ENCODE peak calls at places on chromosomes 4 and X, in ten cellular contexts. H is Peyer's patch, K is breast epithelium, N is stomach, G is K562, O is adrenal gland, X is spleen, T is right lobe of liver, Z is IMR-90, F is body of pancreas. L is an unnamed sample. For H3K4me1 and H3K9me3, the result is how much of the 10 kb centered on the place peaks cover.

GRCh38 chrX:15863944-15864491 is 9.4 kb upstream of the AP1S2 start:
- DNase-seq in T (no peak), Z (no peak), O (no peak), H (no peak), X (no peak), N (no peak), F (no peak), G (no peak), K (no peak), L (peak)

GRCh38 chr4:112947616-112948015 is 101.8 kb upstream of the ANK2 start:
- DNase-seq in K (no peak), F (no peak), Z (no peak), O (no peak), T (no peak), N (no peak), H (no peak), X (no peak), G (no peak), L (no peak)

GRCh38 chr4:81116571-81116970 is 86.1 kb downstream of the BMP3 start:
- DNase-seq in X (no peak), O (no peak), H (no peak), G (no peak), F (no peak), N (no peak), Z (no peak), T (no peak), K (no peak), L (no peak)

GRCh38 chrX:41452972-41453371 is 5.8 kb downstream of the NYX start:
- DNase-seq in Z (peak), O (no peak), G (no peak), N (no peak), F (no peak), K (no peak), T (no peak), X (peak), H (no peak), L (no peak)

GRCh38 chrX:47497274-47497673 is 14.3 kb upstream of the ZNF41 start:
- DNase-seq in F (no peak), K (no peak), X (no peak), O (no peak), N (no peak), T (no peak), G (no peak), H (no peak), Z (peak), L (no peak)

GRCh38 chrX:95505721-95506120 is 1178.9 kb upstream of the DIAPH2 start:
- DNase-seq in N (no peak), T (no peak), Z (no peak), O (no peak), K (no peak), F (no peak), G (no peak), X (no peak), H (no peak), L (no peak)

GRCh38 chr4:170420255-170420693 is 330.5 kb upstream of the AADAT start:
- DNase-seq in F (no peak), Z (peak), X (no peak), G (no peak), K (no peak), O (no peak), N (no peak), H (no peak), T (no peak), L (no peak)

GRCh38 chrX:153521034-153521433 is 3.6 kb downstream of the ATP2B3 start:
- DNase-seq in T (no peak), F (no peak), Z (peak), K (no peak), O (peak), X (no peak), H (no peak), N (peak), G (no peak), L (peak)

GRCh38 chr4:186808635-186809018 is 85.0 kb upstream of the FAT1 start:
- DNase-seq in K (no peak), O (no peak), H (no peak), Z (peak), N (no peak), G (no peak), T (peak), X (no peak), F (no peak), L (no peak)

DNA sequence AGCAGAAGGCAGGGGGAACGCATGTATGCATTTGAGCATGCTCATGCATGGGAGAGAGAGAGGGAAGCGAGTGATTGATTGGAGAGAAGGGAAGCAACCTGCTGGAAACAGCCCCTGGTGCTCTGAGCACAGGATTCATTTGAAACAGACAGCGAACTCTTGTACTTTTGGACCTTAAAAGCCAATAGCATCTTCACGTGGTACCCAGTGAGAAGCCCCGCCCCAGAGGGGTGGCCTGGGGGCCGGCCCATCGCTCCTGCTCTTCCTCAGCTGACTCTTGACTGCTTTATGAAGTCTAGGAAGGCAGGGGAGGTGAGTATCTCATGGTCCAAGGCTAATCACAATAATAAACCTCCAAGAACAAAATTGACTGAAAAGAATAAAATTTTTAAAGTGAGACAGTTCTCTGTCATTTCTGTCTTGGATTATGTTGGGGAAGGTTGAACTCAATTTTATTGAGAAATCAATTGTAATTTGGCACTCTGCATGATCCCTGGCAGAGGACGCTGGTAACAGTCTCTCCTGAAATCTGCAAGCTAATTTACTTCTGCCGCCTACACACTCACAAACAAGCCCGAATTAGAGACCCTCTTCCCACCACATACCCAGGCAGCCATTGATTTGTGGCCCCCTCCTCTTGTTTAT is 168.2 kb upstream of the PPARGC1A start:
- DNase-seq in T (peak), H (no peak), Z (no peak), G (no peak), N (no peak), X (no peak), F (no peak), O (no peak), K (no peak), L (no peak)
- H3K4me1 ChIP-seq in T (under half), H (under half), Z (under half), G (under half), N (under half), X (under half), F (under half), O (under half), K (under half), L (under half)

GRCh38 chrX:9396930-9397329 is 67.9 kb upstream of the TBL1X start:
- DNase-seq in G (no peak), T (no peak), Z (no peak), X (no peak), H (no peak), F (no peak), N (no peak), O (no peak), K (no peak), L (no peak)
- H3K9me3 ChIP-seq in G (under half), T (under half), Z (under half), X (under half), H (under half), F (under half), N (under half), O (under half), K (under half), L (under half)

DNA sequence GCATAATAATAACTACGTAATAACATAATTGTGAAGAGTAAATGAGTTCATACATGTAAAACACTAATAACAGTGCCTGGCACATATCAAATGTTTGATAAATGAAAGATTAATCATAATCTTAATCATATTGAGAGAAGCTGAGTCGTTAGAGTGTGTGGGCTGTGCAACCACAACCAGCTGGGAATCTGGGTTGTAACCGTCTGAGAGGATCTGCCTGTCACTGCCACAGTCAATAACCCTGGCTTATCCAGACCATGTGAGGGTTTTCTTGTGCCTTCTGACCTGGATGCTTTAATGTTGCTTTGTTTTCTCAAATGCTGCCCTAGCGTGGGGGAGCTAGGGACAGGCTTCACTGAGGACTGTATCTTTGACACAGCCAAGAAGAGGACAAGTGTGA is 73.9 kb downstream of the TRPC5 start:
- DNase-seq in K (no peak), T (no peak), H (no peak), F (no peak), Z (no peak), X (no peak), O (peak), N (no peak), G (no peak), L (no peak)
- TF ChIP-seq POLR2A in K (no peak), T (no peak), H (no peak), F (no peak), Z (no peak), X (no peak), O (no peak), N (no peak), G (no peak), L (no peak)

GRCh38 chr4:47771020-47771419 is 66.8 kb downstream of the CORIN start:
- DNase-seq in T (no peak), Z (no peak), K (no peak), N (no peak), H (no peak), O (no peak), G (no peak), F (no peak), X (no peak), L (no peak)
- H3K4me1 ChIP-seq in T (under half), Z (under half), K (under half), N (under half), H (under half), O (under half), G (under half), F (under half), X (under half), L (under half)

DNA sequence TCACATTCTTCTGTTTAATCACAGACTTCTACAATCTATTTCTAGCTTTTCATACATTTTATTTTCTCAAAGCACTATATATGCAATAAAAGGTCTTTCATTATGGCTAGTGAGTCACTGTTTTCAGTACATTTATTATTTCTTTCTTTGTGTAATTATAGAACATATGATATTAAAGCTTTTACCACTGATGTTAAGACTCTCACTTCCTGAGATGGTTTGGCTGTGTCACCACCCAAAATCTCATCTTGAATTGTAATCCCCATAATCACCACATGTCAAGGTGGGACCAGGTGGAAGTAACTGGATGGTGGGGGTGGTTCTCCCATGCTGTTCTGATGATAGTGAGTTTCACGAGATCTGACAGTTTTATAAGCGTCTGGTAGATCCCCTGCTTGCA is 41.9 kb downstream of the UBA6 start:
- DNase-seq in F (no peak), O (no peak), N (no peak), T (no peak), X (no peak), K (no peak), Z (no peak), G (no peak), H (no peak), L (no peak)
- H3K9me3 ChIP-seq in F (under half), O (under half), N (under half), T (under half), X (under half), K (under half), Z (under half), G (under half), H (under half), L (under half)

GRCh38 chrX:23786268-23786815 is 3.4 kb downstream of the SAT1 start:
- DNase-seq in G (no peak), T (no peak), Z (no peak), F (no peak), N (no peak), H (no peak), X (no peak), O (no peak), K (no peak), L (no peak)

GRCh38 chrX:23784487-23785301 is 1.7 kb downstream of the SAT1 start:
- DNase-seq in K (no peak), O (no peak), X (no peak), G (peak), Z (peak), T (no peak), H (no peak), N (no peak), F (no peak), L (peak)

GRCh38 chrX:23787745-23788118 is 4.8 kb downstream of the SAT1 start:
- DNase-seq in Z (no peak), H (no peak), K (no peak), O (no peak), X (no peak), T (no peak), F (no peak), N (no peak), G (no peak), L (no peak)

GRCh38 chrX:23783569-23784486 is 855 bp downstream of the SAT1 start:
- DNase-seq in O (no peak), N (no peak), H (no peak), G (no peak), X (no peak), K (no peak), Z (no peak), F (no peak), T (no peak), L (no peak)

GRCh38 chrX:23785564-23785963 is 2.6 kb downstream of the SAT1 start:
- DNase-seq in T (no peak), O (no peak), N (no peak), X (no peak), H (no peak), K (no peak), F (no peak), Z (no peak), G (no peak), L (no peak)
- TF ChIP-seq POLR2A in T (no peak), O (peak), N (no peak), X (no peak), H (no peak), K (no peak), F (no peak), Z (no peak), G (no peak), L (no peak)

GRCh38 chr4:30754021-30754420 is 33.9 kb downstream of the PCDH7 start:
- DNase-seq in F (no peak), T (no peak), K (no peak), Z (peak), G (no peak), N (no peak), X (no peak), O (no peak), H (no peak), L (no peak)

GRCh38 chr4:30756553-30756952 is 36.4 kb downstream of the PCDH7 start:
- DNase-seq in G (no peak), X (no peak), T (no peak), O (no peak), K (no peak), F (no peak), N (no peak), Z (no peak), H (no peak), L (no peak)

GRCh38 chr4:30755306-30755705 is 35.1 kb downstream of the PCDH7 start:
- DNase-seq in G (no peak), Z (no peak), N (no peak), F (no peak), H (no peak), K (no peak), X (no peak), T (no peak), O (no peak), L (no peak)

GRCh38 chr4:30757357-30757756 is 37.2 kb downstream of the PCDH7 start:
- DNase-seq in H (no peak), K (no peak), N (no peak), G (no peak), Z (peak), T (no peak), X (no peak), F (no peak), O (no peak), L (no peak)

GRCh38 chr4:30753316-30753715 is 33.1 kb downstream of the PCDH7 start:
- DNase-seq in G (no peak), N (no peak), F (no peak), X (no peak), H (no peak), K (no peak), Z (peak), O (no peak), T (no peak), L (no peak)
- H3K4me1 ChIP-seq in G (under half), N (under half), F (under half), X (under half), H (under half), K (under half), Z (under half), O (under half), T (under half), L (under half)

GRCh38 chrX:2150722-2151121 is 350.1 kb downstream of the DHRSX start:
- DNase-seq in K (no peak), O (no peak), H (no peak), Z (no peak), F (no peak), N (no peak), G (no peak), T (no peak), X (no peak), L (no peak)
- H3K9me3 ChIP-seq in K (under half), O (under half), H (under half), Z (under half), F (under half), N (half or more), G (under half), T (under half), X (half or more), L (under half)

DNA sequence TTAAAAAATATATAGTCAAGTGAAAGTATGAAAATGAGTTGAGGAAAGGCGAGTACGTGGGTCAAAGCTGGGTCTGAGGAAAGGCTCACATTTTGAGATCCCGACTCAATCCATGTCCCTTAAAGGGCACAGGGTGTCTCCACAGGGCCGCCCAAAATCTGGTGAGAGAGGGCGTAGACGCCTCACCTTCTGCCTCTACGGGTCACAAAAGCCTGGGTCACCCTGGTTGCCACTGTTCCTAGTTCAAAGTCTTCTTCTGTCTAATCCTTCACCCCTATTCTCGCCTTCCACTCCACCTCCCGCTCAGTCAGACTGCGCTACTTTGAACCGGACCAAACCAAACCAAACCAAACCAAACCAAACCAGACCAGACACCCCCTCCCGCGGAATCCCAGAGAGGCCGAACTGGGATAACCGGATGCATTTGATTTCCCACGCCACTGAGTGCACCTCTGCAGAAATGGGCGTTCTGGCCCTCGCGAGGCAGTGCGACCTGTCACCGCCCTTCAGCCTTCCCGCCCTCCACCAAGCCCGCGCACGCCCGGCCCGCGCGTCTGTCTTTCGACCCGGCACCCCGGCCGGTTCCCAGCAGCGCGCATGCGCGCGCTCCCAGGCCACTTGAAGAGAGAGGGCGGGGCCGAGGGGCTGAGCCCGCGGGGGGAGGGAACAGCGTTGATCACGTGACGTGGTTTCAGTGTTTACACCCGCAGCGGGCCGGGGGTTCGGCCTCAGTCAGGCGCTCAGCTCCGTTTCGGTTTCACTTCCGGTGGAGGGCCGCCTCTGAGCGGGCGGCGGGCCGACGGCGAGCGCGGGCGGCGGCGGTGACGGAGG is at the start of gene FMR1:
- DNase-seq in G (peak), Z (peak), F (peak), N (peak), X (peak), H (peak), T (peak), O (peak), K (peak), L (peak)
- TF ChIP-seq POLR2A in G (no peak), Z (peak), F (peak), N (no peak), X (no peak), H (no peak), T (peak), O (peak), K (peak), L (peak)

DNA sequence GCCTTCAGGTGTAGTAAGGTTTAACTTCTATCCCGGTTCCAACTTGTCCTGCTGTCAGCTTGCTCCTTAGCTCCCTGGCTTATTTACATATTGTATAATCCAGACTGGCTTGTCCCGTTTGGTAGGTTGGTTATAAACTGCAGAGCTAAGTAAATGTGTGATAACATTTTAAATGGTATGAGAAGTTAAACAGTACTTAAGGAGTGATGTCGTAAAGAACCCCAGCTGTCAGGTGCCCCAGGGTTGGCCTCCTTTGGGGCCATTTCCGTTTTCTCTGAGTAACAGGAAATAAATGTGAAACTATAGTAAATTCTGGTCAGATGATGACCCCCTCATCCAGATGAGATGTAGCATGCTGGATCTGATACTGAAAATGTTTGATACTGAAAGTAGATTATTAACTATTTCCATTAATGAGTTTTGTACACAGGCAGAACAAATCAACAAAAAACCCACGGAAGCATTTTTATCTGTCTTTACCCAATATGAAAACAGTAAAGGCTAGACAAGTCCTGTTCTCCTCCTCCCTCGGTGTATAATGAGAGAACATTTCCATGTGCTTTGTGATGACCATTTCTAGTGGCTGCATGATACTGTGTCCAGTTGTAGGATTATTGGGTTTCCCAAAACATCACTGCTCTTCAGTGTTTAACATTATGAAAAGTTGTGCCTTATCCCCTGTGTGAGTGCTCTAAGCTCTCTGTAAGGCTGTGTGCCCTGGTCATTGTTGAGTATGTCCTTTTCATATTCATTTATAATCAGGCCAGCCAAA is 22.4 kb downstream of the GAB1 start:
- DNase-seq in K (no peak), H (no peak), T (peak), X (peak), O (peak), N (peak), Z (peak), G (no peak), F (peak), L (no peak)
- H3K4me1 ChIP-seq in K (under half), H (half or more), T (under half), X (half or more), O (half or more), N (under half), Z (under half), G (under half), F (under half), L (under half)

L was measured in thyroid gland.